ENCODE peak calls at places on chromosomes 3 and 15, in ten cellular contexts. W is aorta; T is CD4-positive, alpha-beta memory T cell; S is neural progenitor cell; N is CD8-positive, alpha-beta T cell; E is Caco-2; P is WERI-Rb-1; K is mesenchymal stem cell; O is astrocyte; M is body of pancreas. C is an unnamed sample. For H3K9me3 and H3K36me3, the result is how much of the 10 kb centered on the place peaks cover.

GRCh38 chr3:180854887-180855286 is 57.6 kb upstream of the FXR1 start:
- DNase-seq in W (no peak), T (no peak), S (no peak), N (no peak), E (no peak), P (no peak), K (no peak), O (no peak), M (no peak), C (no peak)

GRCh38 chr3:9553949-9554513 is 409 bp upstream of the LHFPL4 start:
- DNase-seq in W (no peak), T (no peak), S (peak), N (no peak), E (no peak), P (peak), K (no peak), O (no peak), M (no peak), C (no peak)

GRCh38 chr3:139309880-139310279 is 33.9 kb upstream of the MRPS22 start:
- DNase-seq in W (no peak), T (no peak), S (no peak), N (no peak), E (no peak), P (no peak), K (peak), O (peak), M (no peak), C (peak)

GRCh38 chr3:64267774-64268604 is 42.7 kb upstream of the PRICKLE2 start:
- DNase-seq in W (peak), T (no peak), S (peak), N (no peak), E (no peak), P (peak), K (peak), O (peak), M (peak), C (no peak)

GRCh38 chr15:39471791-39472190 is 109.1 kb upstream of the THBS1 start:
- DNase-seq in W (no peak), T (no peak), S (no peak), N (no peak), E (no peak), P (no peak), K (peak), O (peak), M (no peak), C (no peak)

GRCh38 chr3:151345854-151346253 is 16.5 kb upstream of the P2RY13 start:
- DNase-seq in W (no peak), T (no peak), S (no peak), N (no peak), E (no peak), P (no peak), K (peak), O (peak), M (no peak), C (peak)

GRCh38 chr3:130488288-130488687 is 28.7 kb upstream of the COL6A6 start:
- DNase-seq in W (no peak), T (no peak), S (no peak), N (no peak), E (no peak), P (no peak), K (no peak), O (no peak), M (peak), C (no peak)

GRCh38 chr3:46334911-46335478 is 18.9 kb upstream of the CCR2 start:
- DNase-seq in W (no peak), T (no peak), S (no peak), N (no peak), E (peak), P (no peak), K (peak), O (peak), M (no peak), C (peak)

GRCh38 chr3:124318014-124318413 is 326.1 kb upstream of the ROPN1 start:
- DNase-seq in W (no peak), T (no peak), S (no peak), N (no peak), E (no peak), P (no peak), K (no peak), O (no peak), M (no peak), C (no peak)

GRCh38 chr15:53833134-53833624 is 73.7 kb upstream of the WDR72 start:
- DNase-seq in W (no peak), T (no peak), S (no peak), N (no peak), E (peak), P (no peak), K (no peak), O (peak), M (peak), C (peak)

GRCh38 chr3:37973250-37974054 is 17.1 kb upstream of the VILL start:
- DNase-seq in W (no peak), T (no peak), S (no peak), N (no peak), E (no peak), P (no peak), K (no peak), O (no peak), M (no peak), C (no peak)

GRCh38 chr3:71101014-71101413 is 482.5 kb downstream of the FOXP1 start:
- DNase-seq in W (no peak), T (no peak), S (no peak), N (no peak), E (no peak), P (no peak), K (peak), O (peak), M (no peak), C (no peak)

GRCh38 chr3:124601189-124601588 is 129.1 kb upstream of the UMPS start:
- DNase-seq in W (no peak), T (no peak), S (no peak), N (no peak), E (no peak), P (no peak), K (no peak), O (no peak), M (no peak), C (peak)

GRCh38 chr3:30770387-30770786 is 124.1 kb downstream of the GADL1 start:
- DNase-seq in W (no peak), T (no peak), S (no peak), N (no peak), E (peak), P (no peak), K (peak), O (peak), M (peak), C (peak)

GRCh38 chr3:193826126-193826795 is 233.3 kb downstream of the OPA1 start:
- DNase-seq in W (no peak), T (no peak), S (no peak), N (no peak), E (no peak), P (no peak), K (peak), O (peak), M (peak), C (peak)

GRCh38 chr15:78640840-78641733 is at the start of gene CHRNB4:
- DNase-seq in W (peak), T (no peak), S (peak), N (no peak), E (peak), P (peak), K (peak), O (peak), M (no peak), C (no peak)

GRCh38 chr3:62584636-62585035 is 211.3 kb upstream of the FEZF2 start:
- DNase-seq in W (no peak), T (no peak), S (no peak), N (no peak), E (no peak), P (no peak), K (no peak), O (no peak), M (no peak), C (no peak)

GRCh38 chr3:49591615-49592014 is 37.3 kb downstream of the BSN start:
- DNase-seq in W (no peak), T (no peak), S (no peak), N (no peak), E (no peak), P (no peak), K (no peak), O (no peak), M (no peak), C (no peak)

GRCh38 chr3:56654460-56654859 is 28.6 kb downstream of the TASOR start:
- DNase-seq in W (no peak), T (no peak), S (no peak), N (no peak), E (no peak), P (no peak), K (no peak), O (no peak), M (no peak), C (no peak)

GRCh38 chr3:51559266-51559907 is 20.9 kb downstream of the RAD54L2 start:
- DNase-seq in W (no peak), T (no peak), S (no peak), N (no peak), E (no peak), P (no peak), K (peak), O (peak), M (no peak), C (peak)

GRCh38 chr15:83659011-83659811 is 5.3 kb downstream of the ADAMTSL3 start:
- DNase-seq in W (no peak), T (no peak), S (no peak), N (no peak), E (no peak), P (no peak), K (no peak), O (no peak), M (no peak), C (no peak)

GRCh38 chr3:125104639-125105038 is 48.8 kb upstream of the HEG1 start:
- DNase-seq in W (no peak), T (no peak), S (no peak), N (no peak), E (no peak), P (no peak), K (no peak), O (peak), M (no peak), C (no peak)

GRCh38 chr3:154889227-154889634 is 190.9 kb upstream of the MME start:
- DNase-seq in W (peak), T (no peak), S (no peak), N (no peak), E (no peak), P (no peak), K (no peak), O (no peak), M (no peak), C (no peak)

GRCh38 chr3:38610934-38611333 is 38.6 kb downstream of the SCN5A start:
- DNase-seq in W (peak), T (no peak), S (no peak), N (no peak), E (no peak), P (no peak), K (no peak), O (no peak), M (peak), C (no peak)

GRCh38 chr3:62233065-62233464 is 140.3 kb downstream of the FEZF2 start:
- DNase-seq in W (no peak), T (no peak), S (peak), N (no peak), E (no peak), P (peak), K (no peak), O (no peak), M (no peak), C (no peak)

GRCh38 chr15:76418352-76419140 is 82.0 kb downstream of the ISL2 start:
- DNase-seq in W (no peak), T (no peak), S (no peak), N (no peak), E (no peak), P (no peak), K (no peak), O (no peak), M (no peak), C (no peak)

GRCh38 chr15:43876872-43877271 is 50.1 kb downstream of the WDR76 start:
- DNase-seq in W (no peak), T (no peak), S (no peak), N (no peak), E (no peak), P (no peak), K (no peak), O (no peak), M (no peak), C (no peak)
- H3K4me3 ChIP-seq in W (no peak), T (no peak), S (no peak), N (no peak), E (no peak), P (no peak), K (no peak), O (no peak), M (no peak), C (no peak)

GRCh38 chr3:136898549-136898948 is 36.5 kb downstream of the NCK1 start:
- DNase-seq in W (no peak), T (no peak), S (no peak), N (no peak), E (no peak), P (no peak), K (no peak), O (no peak), M (no peak), C (no peak)
- H3K9me3 ChIP-seq in W (under half), T (under half), S (under half), N (under half), E (under half), P (under half), K (under half), O (under half), M (under half), C (under half)

DNA sequence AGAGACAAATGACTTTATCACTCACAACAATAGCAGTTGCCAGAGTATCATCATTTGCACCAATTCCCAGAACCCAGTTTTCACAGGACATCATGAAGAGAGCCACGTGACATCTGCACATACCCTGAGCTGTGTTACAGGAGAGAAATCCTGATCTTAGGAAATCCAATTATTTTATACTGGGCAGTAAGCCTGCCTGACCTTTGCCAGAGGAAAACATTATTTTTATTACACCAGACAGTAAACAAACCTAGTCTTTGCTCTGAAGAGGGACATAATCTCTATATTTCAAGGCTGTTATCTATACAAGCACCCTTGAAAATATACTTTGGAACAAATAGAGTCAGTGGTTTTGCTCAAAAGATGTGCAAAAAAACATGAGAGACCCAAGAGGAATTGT is 77.4 kb downstream of the ZBBX start:
- DNase-seq in W (no peak), T (no peak), S (no peak), N (no peak), E (no peak), P (no peak), K (peak), O (no peak), M (no peak), C (no peak)
- H3K36me3 ChIP-seq in W (under half), T (under half), S (under half), N (under half), E (under half), P (under half), K (under half), O (under half), M (under half), C (under half)

GRCh38 chr15:57302640-57303257 is 73.6 kb upstream of the CGNL1 start:
- DNase-seq in W (no peak), T (no peak), S (no peak), N (no peak), E (no peak), P (no peak), K (no peak), O (no peak), M (no peak), C (no peak)
- H3K4me3 ChIP-seq in W (no peak), T (no peak), S (no peak), N (no peak), E (no peak), P (no peak), K (no peak), O (no peak), M (no peak), C (no peak)

DNA sequence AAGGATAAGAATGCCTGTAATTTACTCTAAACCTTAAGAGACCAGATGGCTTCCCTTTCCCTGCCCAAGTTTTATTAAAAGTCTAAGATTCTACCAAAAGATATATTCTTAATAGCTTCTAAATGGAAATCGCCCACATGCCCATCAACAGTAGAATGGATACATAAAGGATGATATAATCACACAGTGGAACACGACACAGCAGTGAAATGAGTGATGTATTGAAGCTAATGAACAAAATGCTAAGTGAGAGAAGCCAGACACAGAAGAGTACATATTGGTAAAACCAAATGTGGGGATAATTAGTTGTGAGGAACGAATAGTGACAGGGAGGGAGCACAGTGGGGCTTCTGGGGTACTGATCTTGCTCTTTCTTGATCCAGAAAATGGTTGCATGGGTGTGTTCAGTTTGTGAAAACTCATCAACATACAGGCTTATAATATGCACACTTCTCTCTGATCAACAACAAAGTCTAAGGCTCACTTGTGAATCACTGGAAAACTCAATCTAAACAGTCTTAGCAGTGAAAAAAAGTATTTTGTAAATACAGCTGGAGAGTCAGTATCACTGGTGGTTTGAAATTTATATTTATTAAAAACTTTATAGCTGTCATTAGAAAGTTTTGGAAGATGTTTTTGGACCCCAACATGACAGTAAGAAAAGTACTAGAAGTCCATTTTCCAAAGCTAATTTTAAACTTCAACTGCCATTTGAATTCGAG is 170.7 kb upstream of the FAM3D start:
- DNase-seq in W (no peak), T (no peak), S (no peak), N (no peak), E (no peak), P (no peak), K (no peak), O (no peak), M (no peak), C (no peak)
- H3K9me3 ChIP-seq in W (under half), T (under half), S (under half), N (under half), E (under half), P (under half), K (under half), O (under half), M (under half), C (under half)

GRCh38 chr15:99712415-99712814 is 20.8 kb downstream of the LYSMD4 start:
- DNase-seq in W (no peak), T (no peak), S (no peak), N (no peak), E (no peak), P (no peak), K (no peak), O (no peak), M (no peak), C (no peak)
- H3K36me3 ChIP-seq in W (under half), T (under half), S (under half), N (under half), E (under half), P (under half), K (under half), O (under half), M (under half), C (half or more)